ENCODE peak calls at places on chromosomes 4 and X, in seven cellular contexts. One of them, this sample, is unnamed.

GRCh38 chrX:110145854-110146253 is 142.9 kb downstream of the TMEM164 start:
- DNase-seq in brain microvascular endothelial cell: peak
- DNase-seq in upper lobe of right lung: no peak
- DNase-seq in stimulated activated CD8-positive, alpha-beta memory T cell treated with anti-CD3 and anti-CD28 coated beads, Interleukin-7, amount 100 ng/mL, for 1 hour: no peak
- DNase-seq in stimulated activated CD4-positive, alpha-beta T cell treated with anti-CD3 and anti-CD28 coated beads, Interleukin-12 subunit alpha, Interleukin-12 subunit beta, amount 100 ng/mL, for 4 hours: peak
- DNase-seq in GM04504: no peak
- DNase-seq in GM13976: peak
- DNase-seq in this sample: no peak

GRCh38 chr4:148651991-148652390 is 209.8 kb upstream of the NR3C2 start:
- DNase-seq in brain microvascular endothelial cell: no peak
- DNase-seq in upper lobe of right lung: no peak
- DNase-seq in stimulated activated CD8-positive, alpha-beta memory T cell treated with anti-CD3 and anti-CD28 coated beads, Interleukin-7, amount 100 ng/mL, for 1 hour: no peak
- DNase-seq in stimulated activated CD4-positive, alpha-beta T cell treated with anti-CD3 and anti-CD28 coated beads, Interleukin-12 subunit alpha, Interleukin-12 subunit beta, amount 100 ng/mL, for 4 hours: no peak
- DNase-seq in GM04504: no peak
- DNase-seq in GM13976: no peak
- DNase-seq in this sample: no peak

GRCh38 chr4:54254915-54255246 is 25.8 kb downstream of the PDGFRA start:
- DNase-seq in brain microvascular endothelial cell: no peak
- DNase-seq in upper lobe of right lung: no peak
- DNase-seq in stimulated activated CD8-positive, alpha-beta memory T cell treated with anti-CD3 and anti-CD28 coated beads, Interleukin-7, amount 100 ng/mL, for 1 hour: no peak
- DNase-seq in stimulated activated CD4-positive, alpha-beta T cell treated with anti-CD3 and anti-CD28 coated beads, Interleukin-12 subunit alpha, Interleukin-12 subunit beta, amount 100 ng/mL, for 4 hours: no peak
- DNase-seq in GM04504: no peak
- DNase-seq in GM13976: no peak
- DNase-seq in this sample: no peak

GRCh38 chr4:72468904-72469502 is 100.0 kb downstream of the ADAMTS3 start:
- DNase-seq in brain microvascular endothelial cell: no peak
- DNase-seq in upper lobe of right lung: no peak
- DNase-seq in stimulated activated CD8-positive, alpha-beta memory T cell treated with anti-CD3 and anti-CD28 coated beads, Interleukin-7, amount 100 ng/mL, for 1 hour: no peak
- DNase-seq in stimulated activated CD4-positive, alpha-beta T cell treated with anti-CD3 and anti-CD28 coated beads, Interleukin-12 subunit alpha, Interleukin-12 subunit beta, amount 100 ng/mL, for 4 hours: no peak
- DNase-seq in GM04504: no peak
- DNase-seq in GM13976: no peak
- DNase-seq in this sample: no peak

GRCh38 chr4:108887034-108887433 is 124.2 kb upstream of the ETNPPL start:
- DNase-seq in brain microvascular endothelial cell: no peak
- DNase-seq in upper lobe of right lung: no peak
- DNase-seq in stimulated activated CD8-positive, alpha-beta memory T cell treated with anti-CD3 and anti-CD28 coated beads, Interleukin-7, amount 100 ng/mL, for 1 hour: no peak
- DNase-seq in stimulated activated CD4-positive, alpha-beta T cell treated with anti-CD3 and anti-CD28 coated beads, Interleukin-12 subunit alpha, Interleukin-12 subunit beta, amount 100 ng/mL, for 4 hours: no peak
- DNase-seq in GM04504: no peak
- DNase-seq in GM13976: no peak
- DNase-seq in this sample: no peak

GRCh38 chr4:122632396-122633143 is 11.7 kb upstream of the IL21 start:
- DNase-seq in brain microvascular endothelial cell: no peak
- DNase-seq in upper lobe of right lung: no peak
- DNase-seq in stimulated activated CD8-positive, alpha-beta memory T cell treated with anti-CD3 and anti-CD28 coated beads, Interleukin-7, amount 100 ng/mL, for 1 hour: no peak
- DNase-seq in stimulated activated CD4-positive, alpha-beta T cell treated with anti-CD3 and anti-CD28 coated beads, Interleukin-12 subunit alpha, Interleukin-12 subunit beta, amount 100 ng/mL, for 4 hours: no peak
- DNase-seq in GM04504: no peak
- DNase-seq in GM13976: peak
- DNase-seq in this sample: no peak

GRCh38 chr4:102091656-102092055 is 253.6 kb downstream of the SLC39A8 start:
- DNase-seq in brain microvascular endothelial cell: no peak
- DNase-seq in upper lobe of right lung: no peak
- DNase-seq in stimulated activated CD8-positive, alpha-beta memory T cell treated with anti-CD3 and anti-CD28 coated beads, Interleukin-7, amount 100 ng/mL, for 1 hour: no peak
- DNase-seq in stimulated activated CD4-positive, alpha-beta T cell treated with anti-CD3 and anti-CD28 coated beads, Interleukin-12 subunit alpha, Interleukin-12 subunit beta, amount 100 ng/mL, for 4 hours: no peak
- DNase-seq in GM04504: no peak
- DNase-seq in GM13976: no peak
- DNase-seq in this sample: no peak

GRCh38 chr4:151691639-151692442 is 69.0 kb downstream of the GATB start:
- DNase-seq in brain microvascular endothelial cell: no peak
- DNase-seq in upper lobe of right lung: no peak
- DNase-seq in stimulated activated CD8-positive, alpha-beta memory T cell treated with anti-CD3 and anti-CD28 coated beads, Interleukin-7, amount 100 ng/mL, for 1 hour: no peak
- DNase-seq in stimulated activated CD4-positive, alpha-beta T cell treated with anti-CD3 and anti-CD28 coated beads, Interleukin-12 subunit alpha, Interleukin-12 subunit beta, amount 100 ng/mL, for 4 hours: no peak
- DNase-seq in GM04504: no peak
- DNase-seq in GM13976: no peak
- DNase-seq in this sample: no peak

GRCh38 chr4:144575181-144575580 is 70.8 kb upstream of the HHIP start:
- DNase-seq in brain microvascular endothelial cell: no peak
- DNase-seq in upper lobe of right lung: no peak
- DNase-seq in stimulated activated CD8-positive, alpha-beta memory T cell treated with anti-CD3 and anti-CD28 coated beads, Interleukin-7, amount 100 ng/mL, for 1 hour: no peak
- DNase-seq in stimulated activated CD4-positive, alpha-beta T cell treated with anti-CD3 and anti-CD28 coated beads, Interleukin-12 subunit alpha, Interleukin-12 subunit beta, amount 100 ng/mL, for 4 hours: no peak
- DNase-seq in GM04504: no peak
- DNase-seq in GM13976: no peak
- DNase-seq in this sample: no peak

GRCh38 chr4:25903905-25904747 is 9.9 kb upstream of the SMIM20 start:
- DNase-seq in brain microvascular endothelial cell: no peak
- DNase-seq in upper lobe of right lung: no peak
- DNase-seq in stimulated activated CD8-positive, alpha-beta memory T cell treated with anti-CD3 and anti-CD28 coated beads, Interleukin-7, amount 100 ng/mL, for 1 hour: no peak
- DNase-seq in stimulated activated CD4-positive, alpha-beta T cell treated with anti-CD3 and anti-CD28 coated beads, Interleukin-12 subunit alpha, Interleukin-12 subunit beta, amount 100 ng/mL, for 4 hours: no peak
- DNase-seq in GM04504: no peak
- DNase-seq in GM13976: peak
- DNase-seq in this sample: no peak

GRCh38 chrX:54423161-54423888 is 16.9 kb upstream of the TSR2 start:
- DNase-seq in brain microvascular endothelial cell: peak
- DNase-seq in upper lobe of right lung: no peak
- DNase-seq in stimulated activated CD8-positive, alpha-beta memory T cell treated with anti-CD3 and anti-CD28 coated beads, Interleukin-7, amount 100 ng/mL, for 1 hour: no peak
- DNase-seq in stimulated activated CD4-positive, alpha-beta T cell treated with anti-CD3 and anti-CD28 coated beads, Interleukin-12 subunit alpha, Interleukin-12 subunit beta, amount 100 ng/mL, for 4 hours: no peak
- DNase-seq in GM04504: no peak
- DNase-seq in GM13976: peak
- DNase-seq in this sample: no peak

GRCh38 chr4:4762909-4763814 is 96.3 kb upstream of the MSX1 start:
- DNase-seq in brain microvascular endothelial cell: peak
- DNase-seq in upper lobe of right lung: peak
- DNase-seq in stimulated activated CD8-positive, alpha-beta memory T cell treated with anti-CD3 and anti-CD28 coated beads, Interleukin-7, amount 100 ng/mL, for 1 hour: no peak
- DNase-seq in stimulated activated CD4-positive, alpha-beta T cell treated with anti-CD3 and anti-CD28 coated beads, Interleukin-12 subunit alpha, Interleukin-12 subunit beta, amount 100 ng/mL, for 4 hours: peak
- DNase-seq in GM04504: peak
- DNase-seq in GM13976: peak
- DNase-seq in this sample: no peak

GRCh38 chr4:85968945-85969830 is 390.7 kb downstream of the MAPK10 start:
- DNase-seq in brain microvascular endothelial cell: peak
- DNase-seq in upper lobe of right lung: no peak
- DNase-seq in stimulated activated CD8-positive, alpha-beta memory T cell treated with anti-CD3 and anti-CD28 coated beads, Interleukin-7, amount 100 ng/mL, for 1 hour: no peak
- DNase-seq in stimulated activated CD4-positive, alpha-beta T cell treated with anti-CD3 and anti-CD28 coated beads, Interleukin-12 subunit alpha, Interleukin-12 subunit beta, amount 100 ng/mL, for 4 hours: no peak
- DNase-seq in GM04504: peak
- DNase-seq in GM13976: peak
- DNase-seq in this sample: no peak

GRCh38 chrX:18875256-18875878 is 108.5 kb downstream of the PHKA2 start:
- DNase-seq in brain microvascular endothelial cell: no peak
- DNase-seq in upper lobe of right lung: no peak
- DNase-seq in stimulated activated CD8-positive, alpha-beta memory T cell treated with anti-CD3 and anti-CD28 coated beads, Interleukin-7, amount 100 ng/mL, for 1 hour: no peak
- DNase-seq in stimulated activated CD4-positive, alpha-beta T cell treated with anti-CD3 and anti-CD28 coated beads, Interleukin-12 subunit alpha, Interleukin-12 subunit beta, amount 100 ng/mL, for 4 hours: no peak
- DNase-seq in GM04504: no peak
- DNase-seq in GM13976: no peak
- DNase-seq in this sample: no peak

GRCh38 chr4:150242820-150243458 is 164.7 kb downstream of the DCLK2 start:
- DNase-seq in brain microvascular endothelial cell: peak
- DNase-seq in upper lobe of right lung: no peak
- DNase-seq in stimulated activated CD8-positive, alpha-beta memory T cell treated with anti-CD3 and anti-CD28 coated beads, Interleukin-7, amount 100 ng/mL, for 1 hour: no peak
- DNase-seq in stimulated activated CD4-positive, alpha-beta T cell treated with anti-CD3 and anti-CD28 coated beads, Interleukin-12 subunit alpha, Interleukin-12 subunit beta, amount 100 ng/mL, for 4 hours: no peak
- DNase-seq in GM04504: no peak
- DNase-seq in GM13976: peak
- DNase-seq in this sample: no peak

GRCh38 chr4:67234296-67234695 is 311.0 kb downstream of the CENPC start:
- DNase-seq in brain microvascular endothelial cell: no peak
- DNase-seq in upper lobe of right lung: no peak
- DNase-seq in stimulated activated CD8-positive, alpha-beta memory T cell treated with anti-CD3 and anti-CD28 coated beads, Interleukin-7, amount 100 ng/mL, for 1 hour: no peak
- DNase-seq in stimulated activated CD4-positive, alpha-beta T cell treated with anti-CD3 and anti-CD28 coated beads, Interleukin-12 subunit alpha, Interleukin-12 subunit beta, amount 100 ng/mL, for 4 hours: no peak
- DNase-seq in GM04504: no peak
- DNase-seq in GM13976: no peak
- DNase-seq in this sample: no peak

GRCh38 chr4:185361872-185362271 is 33.9 kb downstream of the LRP2BP start:
- DNase-seq in brain microvascular endothelial cell: no peak
- DNase-seq in upper lobe of right lung: no peak
- DNase-seq in stimulated activated CD8-positive, alpha-beta memory T cell treated with anti-CD3 and anti-CD28 coated beads, Interleukin-7, amount 100 ng/mL, for 1 hour: no peak
- DNase-seq in stimulated activated CD4-positive, alpha-beta T cell treated with anti-CD3 and anti-CD28 coated beads, Interleukin-12 subunit alpha, Interleukin-12 subunit beta, amount 100 ng/mL, for 4 hours: no peak
- DNase-seq in GM04504: no peak
- DNase-seq in GM13976: no peak
- DNase-seq in this sample: no peak

GRCh38 chr4:8376361-8377102 is 64.0 kb downstream of the ACOX3 start:
- DNase-seq in brain microvascular endothelial cell: peak
- DNase-seq in upper lobe of right lung: peak
- DNase-seq in stimulated activated CD8-positive, alpha-beta memory T cell treated with anti-CD3 and anti-CD28 coated beads, Interleukin-7, amount 100 ng/mL, for 1 hour: no peak
- DNase-seq in stimulated activated CD4-positive, alpha-beta T cell treated with anti-CD3 and anti-CD28 coated beads, Interleukin-12 subunit alpha, Interleukin-12 subunit beta, amount 100 ng/mL, for 4 hours: no peak
- DNase-seq in GM04504: no peak
- DNase-seq in GM13976: no peak
- DNase-seq in this sample: no peak

GRCh38 chr4:155973639-155974475 is 20.2 kb upstream of the CTSO start:
- DNase-seq in brain microvascular endothelial cell: no peak
- DNase-seq in upper lobe of right lung: no peak
- DNase-seq in stimulated activated CD8-positive, alpha-beta memory T cell treated with anti-CD3 and anti-CD28 coated beads, Interleukin-7, amount 100 ng/mL, for 1 hour: no peak
- DNase-seq in stimulated activated CD4-positive, alpha-beta T cell treated with anti-CD3 and anti-CD28 coated beads, Interleukin-12 subunit alpha, Interleukin-12 subunit beta, amount 100 ng/mL, for 4 hours: no peak
- DNase-seq in GM04504: no peak
- DNase-seq in GM13976: no peak
- DNase-seq in this sample: no peak

GRCh38 chrX:132576945-132577344 is 88.1 kb upstream of the MBNL3 start:
- DNase-seq in brain microvascular endothelial cell: no peak
- DNase-seq in upper lobe of right lung: no peak
- DNase-seq in stimulated activated CD8-positive, alpha-beta memory T cell treated with anti-CD3 and anti-CD28 coated beads, Interleukin-7, amount 100 ng/mL, for 1 hour: no peak
- DNase-seq in stimulated activated CD4-positive, alpha-beta T cell treated with anti-CD3 and anti-CD28 coated beads, Interleukin-12 subunit alpha, Interleukin-12 subunit beta, amount 100 ng/mL, for 4 hours: no peak
- DNase-seq in GM04504: no peak
- DNase-seq in GM13976: no peak
- DNase-seq in this sample: no peak

GRCh38 chr4:128427832-128428366 is 140.3 kb upstream of the PGRMC2 start:
- DNase-seq in brain microvascular endothelial cell: peak
- DNase-seq in upper lobe of right lung: peak
- DNase-seq in stimulated activated CD8-positive, alpha-beta memory T cell treated with anti-CD3 and anti-CD28 coated beads, Interleukin-7, amount 100 ng/mL, for 1 hour: no peak
- DNase-seq in stimulated activated CD4-positive, alpha-beta T cell treated with anti-CD3 and anti-CD28 coated beads, Interleukin-12 subunit alpha, Interleukin-12 subunit beta, amount 100 ng/mL, for 4 hours: no peak
- DNase-seq in GM04504: peak
- DNase-seq in GM13976: no peak
- DNase-seq in this sample: no peak

GRCh38 chrX:56797966-56798711 is 69.1 kb downstream of the NBDY start:
- DNase-seq in brain microvascular endothelial cell: no peak
- DNase-seq in upper lobe of right lung: peak
- DNase-seq in stimulated activated CD8-positive, alpha-beta memory T cell treated with anti-CD3 and anti-CD28 coated beads, Interleukin-7, amount 100 ng/mL, for 1 hour: no peak
- DNase-seq in stimulated activated CD4-positive, alpha-beta T cell treated with anti-CD3 and anti-CD28 coated beads, Interleukin-12 subunit alpha, Interleukin-12 subunit beta, amount 100 ng/mL, for 4 hours: no peak
- DNase-seq in GM04504: no peak
- DNase-seq in GM13976: no peak
- DNase-seq in this sample: no peak

GRCh38 chr4:8694226-8694625 is 101.7 kb downstream of the CPZ start:
- DNase-seq in brain microvascular endothelial cell: no peak
- DNase-seq in upper lobe of right lung: peak
- DNase-seq in stimulated activated CD8-positive, alpha-beta memory T cell treated with anti-CD3 and anti-CD28 coated beads, Interleukin-7, amount 100 ng/mL, for 1 hour: no peak
- DNase-seq in stimulated activated CD4-positive, alpha-beta T cell treated with anti-CD3 and anti-CD28 coated beads, Interleukin-12 subunit alpha, Interleukin-12 subunit beta, amount 100 ng/mL, for 4 hours: no peak
- DNase-seq in GM04504: no peak
- DNase-seq in GM13976: no peak
- DNase-seq in this sample: no peak

GRCh38 chrX:152872522-152872921 is 25.3 kb upstream of the ZNF185 start:
- DNase-seq in brain microvascular endothelial cell: no peak
- DNase-seq in upper lobe of right lung: no peak
- DNase-seq in stimulated activated CD8-positive, alpha-beta memory T cell treated with anti-CD3 and anti-CD28 coated beads, Interleukin-7, amount 100 ng/mL, for 1 hour: no peak
- DNase-seq in stimulated activated CD4-positive, alpha-beta T cell treated with anti-CD3 and anti-CD28 coated beads, Interleukin-12 subunit alpha, Interleukin-12 subunit beta, amount 100 ng/mL, for 4 hours: no peak
- DNase-seq in GM04504: no peak
- DNase-seq in GM13976: no peak
- DNase-seq in this sample: no peak

GRCh38 chr4:137000432-137000831 is 531.9 kb downstream of the PCDH18 start:
- DNase-seq in brain microvascular endothelial cell: no peak
- DNase-seq in upper lobe of right lung: peak
- DNase-seq in stimulated activated CD8-positive, alpha-beta memory T cell treated with anti-CD3 and anti-CD28 coated beads, Interleukin-7, amount 100 ng/mL, for 1 hour: no peak
- DNase-seq in stimulated activated CD4-positive, alpha-beta T cell treated with anti-CD3 and anti-CD28 coated beads, Interleukin-12 subunit alpha, Interleukin-12 subunit beta, amount 100 ng/mL, for 4 hours: no peak
- DNase-seq in GM04504: no peak
- DNase-seq in GM13976: no peak
- DNase-seq in this sample: no peak

GRCh38 chrX:103806862-103807474 is 25.1 kb downstream of the RAB9B start:
- DNase-seq in brain microvascular endothelial cell: no peak
- DNase-seq in upper lobe of right lung: no peak
- DNase-seq in stimulated activated CD8-positive, alpha-beta memory T cell treated with anti-CD3 and anti-CD28 coated beads, Interleukin-7, amount 100 ng/mL, for 1 hour: no peak
- DNase-seq in stimulated activated CD4-positive, alpha-beta T cell treated with anti-CD3 and anti-CD28 coated beads, Interleukin-12 subunit alpha, Interleukin-12 subunit beta, amount 100 ng/mL, for 4 hours: no peak
- DNase-seq in GM04504: no peak
- DNase-seq in GM13976: no peak
- DNase-seq in this sample: no peak

GRCh38 chr4:184384056-184384809 is 90.1 kb downstream of the IRF2 start:
- DNase-seq in brain microvascular endothelial cell: peak
- DNase-seq in upper lobe of right lung: no peak
- DNase-seq in stimulated activated CD8-positive, alpha-beta memory T cell treated with anti-CD3 and anti-CD28 coated beads, Interleukin-7, amount 100 ng/mL, for 1 hour: no peak
- DNase-seq in stimulated activated CD4-positive, alpha-beta T cell treated with anti-CD3 and anti-CD28 coated beads, Interleukin-12 subunit alpha, Interleukin-12 subunit beta, amount 100 ng/mL, for 4 hours: no peak
- DNase-seq in GM04504: peak
- DNase-seq in GM13976: peak
- DNase-seq in this sample: no peak

GRCh38 chr4:8332038-8332857 is 62.7 kb downstream of the HTRA3 start:
- DNase-seq in brain microvascular endothelial cell: no peak
- DNase-seq in upper lobe of right lung: peak
- DNase-seq in stimulated activated CD8-positive, alpha-beta memory T cell treated with anti-CD3 and anti-CD28 coated beads, Interleukin-7, amount 100 ng/mL, for 1 hour: no peak
- DNase-seq in stimulated activated CD4-positive, alpha-beta T cell treated with anti-CD3 and anti-CD28 coated beads, Interleukin-12 subunit alpha, Interleukin-12 subunit beta, amount 100 ng/mL, for 4 hours: no peak
- DNase-seq in GM04504: no peak
- DNase-seq in GM13976: no peak
- DNase-seq in this sample: no peak

GRCh38 chr4:10180927-10181744 is 64.5 kb upstream of the WDR1 start:
- DNase-seq in brain microvascular endothelial cell: peak
- DNase-seq in upper lobe of right lung: no peak
- DNase-seq in stimulated activated CD8-positive, alpha-beta memory T cell treated with anti-CD3 and anti-CD28 coated beads, Interleukin-7, amount 100 ng/mL, for 1 hour: no peak
- DNase-seq in stimulated activated CD4-positive, alpha-beta T cell treated with anti-CD3 and anti-CD28 coated beads, Interleukin-12 subunit alpha, Interleukin-12 subunit beta, amount 100 ng/mL, for 4 hours: no peak
- DNase-seq in GM04504: no peak
- DNase-seq in GM13976: peak
- DNase-seq in this sample: no peak

GRCh38 chr4:76570141-76570989 is 135.3 kb downstream of the SHROOM3 start:
- DNase-seq in brain microvascular endothelial cell: peak
- DNase-seq in upper lobe of right lung: no peak
- DNase-seq in stimulated activated CD8-positive, alpha-beta memory T cell treated with anti-CD3 and anti-CD28 coated beads, Interleukin-7, amount 100 ng/mL, for 1 hour: no peak
- DNase-seq in stimulated activated CD4-positive, alpha-beta T cell treated with anti-CD3 and anti-CD28 coated beads, Interleukin-12 subunit alpha, Interleukin-12 subunit beta, amount 100 ng/mL, for 4 hours: no peak
- DNase-seq in GM04504: no peak
- DNase-seq in GM13976: no peak
- DNase-seq in this sample: no peak

GRCh38 chr4:139247656-139248238 is 32.3 kb downstream of the MGARP start:
- DNase-seq in brain microvascular endothelial cell: no peak
- DNase-seq in upper lobe of right lung: no peak
- DNase-seq in stimulated activated CD8-positive, alpha-beta memory T cell treated with anti-CD3 and anti-CD28 coated beads, Interleukin-7, amount 100 ng/mL, for 1 hour: no peak
- DNase-seq in stimulated activated CD4-positive, alpha-beta T cell treated with anti-CD3 and anti-CD28 coated beads, Interleukin-12 subunit alpha, Interleukin-12 subunit beta, amount 100 ng/mL, for 4 hours: no peak
- DNase-seq in GM04504: no peak
- DNase-seq in GM13976: no peak
- DNase-seq in this sample: no peak

GRCh38 chr4:87541956-87542709 is 13.0 kb upstream of the SPARCL1 start:
- DNase-seq in brain microvascular endothelial cell: no peak
- DNase-seq in upper lobe of right lung: no peak
- DNase-seq in stimulated activated CD8-positive, alpha-beta memory T cell treated with anti-CD3 and anti-CD28 coated beads, Interleukin-7, amount 100 ng/mL, for 1 hour: no peak
- DNase-seq in stimulated activated CD4-positive, alpha-beta T cell treated with anti-CD3 and anti-CD28 coated beads, Interleukin-12 subunit alpha, Interleukin-12 subunit beta, amount 100 ng/mL, for 4 hours: no peak
- DNase-seq in GM04504: no peak
- DNase-seq in GM13976: no peak
- DNase-seq in this sample: no peak

GRCh38 chrX:102841706-102842003 is 95.4 kb upstream of the RAB40AL start:
- DNase-seq in brain microvascular endothelial cell: no peak
- DNase-seq in upper lobe of right lung: no peak
- DNase-seq in stimulated activated CD8-positive, alpha-beta memory T cell treated with anti-CD3 and anti-CD28 coated beads, Interleukin-7, amount 100 ng/mL, for 1 hour: no peak
- DNase-seq in stimulated activated CD4-positive, alpha-beta T cell treated with anti-CD3 and anti-CD28 coated beads, Interleukin-12 subunit alpha, Interleukin-12 subunit beta, amount 100 ng/mL, for 4 hours: no peak
- DNase-seq in GM04504: no peak
- DNase-seq in GM13976: no peak
- DNase-seq in this sample: no peak

GRCh38 chrX:93673869-93674271 is at the start of gene FAM133A:
- DNase-seq in brain microvascular endothelial cell: no peak
- DNase-seq in upper lobe of right lung: no peak
- DNase-seq in stimulated activated CD8-positive, alpha-beta memory T cell treated with anti-CD3 and anti-CD28 coated beads, Interleukin-7, amount 100 ng/mL, for 1 hour: no peak
- DNase-seq in stimulated activated CD4-positive, alpha-beta T cell treated with anti-CD3 and anti-CD28 coated beads, Interleukin-12 subunit alpha, Interleukin-12 subunit beta, amount 100 ng/mL, for 4 hours: no peak
- DNase-seq in GM04504: peak
- DNase-seq in GM13976: no peak
- DNase-seq in this sample: no peak

GRCh38 chrX:40734956-40735317 is 405 bp downstream of the MED14 start:
- DNase-seq in brain microvascular endothelial cell: no peak
- DNase-seq in upper lobe of right lung: peak
- DNase-seq in stimulated activated CD8-positive, alpha-beta memory T cell treated with anti-CD3 and anti-CD28 coated beads, Interleukin-7, amount 100 ng/mL, for 1 hour: peak
- DNase-seq in stimulated activated CD4-positive, alpha-beta T cell treated with anti-CD3 and anti-CD28 coated beads, Interleukin-12 subunit alpha, Interleukin-12 subunit beta, amount 100 ng/mL, for 4 hours: peak
- DNase-seq in GM04504: no peak
- DNase-seq in GM13976: no peak
- DNase-seq in this sample: no peak

GRCh38 chr4:77047037-77047436 is 28.8 kb downstream of the CCNI start:
- DNase-seq in brain microvascular endothelial cell: no peak
- DNase-seq in upper lobe of right lung: no peak
- DNase-seq in stimulated activated CD8-positive, alpha-beta memory T cell treated with anti-CD3 and anti-CD28 coated beads, Interleukin-7, amount 100 ng/mL, for 1 hour: no peak
- DNase-seq in stimulated activated CD4-positive, alpha-beta T cell treated with anti-CD3 and anti-CD28 coated beads, Interleukin-12 subunit alpha, Interleukin-12 subunit beta, amount 100 ng/mL, for 4 hours: no peak
- DNase-seq in GM04504: no peak
- DNase-seq in GM13976: no peak
- DNase-seq in this sample: no peak

GRCh38 chr4:61202638-61203495 is 2.7 kb downstream of the ADGRL3 start:
- DNase-seq in brain microvascular endothelial cell: peak
- DNase-seq in upper lobe of right lung: no peak
- DNase-seq in stimulated activated CD8-positive, alpha-beta memory T cell treated with anti-CD3 and anti-CD28 coated beads, Interleukin-7, amount 100 ng/mL, for 1 hour: no peak
- DNase-seq in stimulated activated CD4-positive, alpha-beta T cell treated with anti-CD3 and anti-CD28 coated beads, Interleukin-12 subunit alpha, Interleukin-12 subunit beta, amount 100 ng/mL, for 4 hours: no peak
- DNase-seq in GM04504: no peak
- DNase-seq in GM13976: peak
- DNase-seq in this sample: peak

GRCh38 chr4:139660518-139661149 is 5.0 kb upstream of the MGST2 start:
- DNase-seq in brain microvascular endothelial cell: no peak
- DNase-seq in upper lobe of right lung: no peak
- DNase-seq in stimulated activated CD8-positive, alpha-beta memory T cell treated with anti-CD3 and anti-CD28 coated beads, Interleukin-7, amount 100 ng/mL, for 1 hour: no peak
- DNase-seq in stimulated activated CD4-positive, alpha-beta T cell treated with anti-CD3 and anti-CD28 coated beads, Interleukin-12 subunit alpha, Interleukin-12 subunit beta, amount 100 ng/mL, for 4 hours: no peak
- DNase-seq in GM04504: no peak
- DNase-seq in GM13976: no peak
- DNase-seq in this sample: no peak

This sample was measured in progenitor cell of endocrine pancreas.